ENCODE peak calls at places on chromosomes 4 and X, in five cellular contexts. One of them, this sample, is unnamed.

GRCh38 chr4:5424901-5425300 is 283.5 kb downstream of the EVC2 start:
- DNase-seq in ovary: no peak
- DNase-seq in HL-60: no peak
- DNase-seq in left lung: no peak
- DNase-seq in foreskin fibroblast: no peak
- DNase-seq in this sample: no peak

GRCh38 chrX:111110098-111110775 is 14.2 kb downstream of the PAK3 start:
- DNase-seq in ovary: no peak
- DNase-seq in HL-60: no peak
- DNase-seq in left lung: no peak
- DNase-seq in foreskin fibroblast: no peak
- DNase-seq in this sample: no peak

GRCh38 chr4:22483551-22483981 is 32.3 kb downstream of the ADGRA3 start:
- DNase-seq in ovary: no peak
- DNase-seq in HL-60: peak; percentile 24
- DNase-seq in left lung: no peak
- DNase-seq in foreskin fibroblast: peak; percentile 88
- DNase-seq in this sample: no peak

GRCh38 chrX:153969125-153969903 is 2.3 kb downstream of the HCFC1 start:
- DNase-seq in ovary: no peak
- DNase-seq in HL-60: no peak
- DNase-seq in left lung: peak; percentile 32
- DNase-seq in foreskin fibroblast: no peak
- DNase-seq in this sample: no peak

GRCh38 chr4:108359936-108360681 is 191.4 kb upstream of the LEF1 start:
- DNase-seq in ovary: no peak
- DNase-seq in HL-60: no peak
- DNase-seq in left lung: no peak
- DNase-seq in foreskin fibroblast: no peak
- DNase-seq in this sample: no peak

GRCh38 chrX:54397113-54397512 is 39.3 kb upstream of the WNK3 start:
- DNase-seq in ovary: no peak
- DNase-seq in HL-60: no peak
- DNase-seq in left lung: no peak
- DNase-seq in foreskin fibroblast: no peak
- DNase-seq in this sample: no peak

GRCh38 chr4:51999250-51999649 is 20.9 kb downstream of the LRRC66 start:
- DNase-seq in ovary: no peak
- DNase-seq in HL-60: no peak
- DNase-seq in left lung: no peak
- DNase-seq in foreskin fibroblast: no peak
- DNase-seq in this sample: no peak

GRCh38 chr4:110472583-110473329 is 3.2 kb upstream of the ENPEP start:
- DNase-seq in ovary: no peak
- DNase-seq in HL-60: no peak
- DNase-seq in left lung: no peak
- DNase-seq in foreskin fibroblast: peak; percentile 5
- DNase-seq in this sample: no peak

GRCh38 chrX:25442501-25442900 is 426.7 kb upstream of the ARX start:
- DNase-seq in ovary: no peak
- DNase-seq in HL-60: no peak
- DNase-seq in left lung: no peak
- DNase-seq in foreskin fibroblast: no peak
- DNase-seq in this sample: no peak

GRCh38 chr4:34035225-34035624 is 2209.1 kb downstream of the ARAP2 start:
- DNase-seq in ovary: no peak
- DNase-seq in HL-60: no peak
- DNase-seq in left lung: no peak
- DNase-seq in foreskin fibroblast: no peak
- DNase-seq in this sample: no peak

GRCh38 chr4:56128231-56128630 is 179.5 kb downstream of the CEP135 start:
- DNase-seq in ovary: no peak
- DNase-seq in HL-60: no peak
- DNase-seq in left lung: no peak
- DNase-seq in foreskin fibroblast: peak; percentile 15
- DNase-seq in this sample: no peak

GRCh38 chrX:82556588-82556987 is 951.5 kb upstream of the POU3F4 start:
- DNase-seq in ovary: no peak
- DNase-seq in HL-60: no peak
- DNase-seq in left lung: no peak
- DNase-seq in foreskin fibroblast: no peak
- DNase-seq in this sample: no peak

GRCh38 chr4:182126567-182126966 is 116.6 kb upstream of the TENM3 start:
- DNase-seq in ovary: no peak
- DNase-seq in HL-60: no peak
- DNase-seq in left lung: no peak
- DNase-seq in foreskin fibroblast: no peak
- DNase-seq in this sample: no peak

GRCh38 chr4:86498560-86499166 is 95.5 kb upstream of the PTPN13 start:
- DNase-seq in ovary: no peak
- DNase-seq in HL-60: peak; percentile 8
- DNase-seq in left lung: no peak
- DNase-seq in foreskin fibroblast: peak; percentile 87
- DNase-seq in this sample: peak; percentile 32

GRCh38 chrX:32530802-32531403 is 680.4 kb downstream of the DMD start:
- DNase-seq in ovary: no peak
- DNase-seq in HL-60: peak; percentile 32
- DNase-seq in left lung: no peak
- DNase-seq in foreskin fibroblast: peak; percentile 4
- DNase-seq in this sample: no peak

GRCh38 chr4:165170819-165171218 is 36.5 kb upstream of the KLHL2 start:
- DNase-seq in ovary: no peak
- DNase-seq in HL-60: no peak
- DNase-seq in left lung: no peak
- DNase-seq in foreskin fibroblast: no peak
- DNase-seq in this sample: no peak

GRCh38 chrX:68571292-68572256 is 72.7 kb downstream of the YIPF6 start:
- DNase-seq in ovary: no peak
- DNase-seq in HL-60: no peak
- DNase-seq in left lung: no peak
- DNase-seq in foreskin fibroblast: peak; percentile 62
- DNase-seq in this sample: peak; percentile 32

GRCh38 chr4:182835006-182835740 is 82.0 kb downstream of the DCTD start:
- DNase-seq in ovary: no peak
- DNase-seq in HL-60: no peak
- DNase-seq in left lung: no peak
- DNase-seq in foreskin fibroblast: no peak
- DNase-seq in this sample: no peak

DNA sequence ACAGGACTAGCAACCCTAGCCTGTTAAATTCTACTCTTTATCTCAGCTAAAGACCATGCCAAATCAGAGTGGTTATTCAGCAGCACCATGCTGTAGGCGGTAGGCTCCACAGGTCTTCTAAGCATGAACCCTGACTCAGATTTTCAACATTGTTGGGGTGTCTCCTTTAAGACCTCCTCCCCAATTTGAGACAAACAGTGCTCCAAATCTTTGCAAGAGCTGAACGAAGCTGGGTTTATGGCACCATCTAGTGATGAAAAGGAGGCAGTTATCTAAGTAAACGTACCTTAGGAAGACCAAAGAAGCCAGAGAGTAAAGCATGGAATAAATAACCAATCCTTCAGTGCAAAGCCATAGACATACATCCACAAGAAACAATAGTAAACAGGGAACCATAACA is 334.5 kb upstream of the SLC7A11 start:
- DNase-seq in ovary: no peak
- DNase-seq in HL-60: peak; percentile 29
- DNase-seq in left lung: no peak
- DNase-seq in foreskin fibroblast: peak; percentile 50
- DNase-seq in this sample: no peak
- TF ChIP-seq CTCF in ovary: no peak
- TF ChIP-seq CTCF in HL-60: peak; percentile 11
- TF ChIP-seq CTCF in left lung: peak; percentile 20
- TF ChIP-seq CTCF in foreskin fibroblast: peak; percentile 66
- TF ChIP-seq CTCF in this sample: peak; percentile 26

DNA sequence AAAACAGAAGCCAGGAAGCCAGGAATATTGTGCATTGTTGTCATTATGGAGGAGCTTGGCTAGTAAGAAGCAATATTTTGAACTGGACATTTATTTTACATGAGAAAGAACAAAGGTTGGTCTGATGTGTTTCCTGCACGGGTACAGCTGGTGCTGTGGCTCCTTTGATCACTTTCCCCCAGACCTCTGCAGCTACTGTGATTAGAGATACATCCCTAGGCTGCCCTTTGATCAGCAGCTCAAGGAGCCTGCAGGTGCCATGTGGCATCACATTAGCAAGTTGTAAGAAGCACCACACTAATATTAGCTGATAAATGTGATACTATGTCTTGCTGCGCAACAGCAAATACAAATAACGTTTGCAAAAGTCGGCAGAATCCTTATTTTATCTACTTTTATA is 2.5 kb downstream of the PDGFC start:
- DNase-seq in ovary: no peak
- DNase-seq in HL-60: no peak
- DNase-seq in left lung: no peak
- DNase-seq in foreskin fibroblast: peak; percentile 26
- DNase-seq in this sample: no peak
- H3K4me3 ChIP-seq in ovary: peak overlapping the region; percentile 86
- H3K4me3 ChIP-seq in HL-60: no peak overlapping the region
- H3K4me3 ChIP-seq in left lung: peak overlapping the region; percentile 59
- H3K4me3 ChIP-seq in foreskin fibroblast: peak overlapping the region; percentile 93
- H3K4me3 ChIP-seq in this sample: peak overlapping the region; percentile 93

DNA sequence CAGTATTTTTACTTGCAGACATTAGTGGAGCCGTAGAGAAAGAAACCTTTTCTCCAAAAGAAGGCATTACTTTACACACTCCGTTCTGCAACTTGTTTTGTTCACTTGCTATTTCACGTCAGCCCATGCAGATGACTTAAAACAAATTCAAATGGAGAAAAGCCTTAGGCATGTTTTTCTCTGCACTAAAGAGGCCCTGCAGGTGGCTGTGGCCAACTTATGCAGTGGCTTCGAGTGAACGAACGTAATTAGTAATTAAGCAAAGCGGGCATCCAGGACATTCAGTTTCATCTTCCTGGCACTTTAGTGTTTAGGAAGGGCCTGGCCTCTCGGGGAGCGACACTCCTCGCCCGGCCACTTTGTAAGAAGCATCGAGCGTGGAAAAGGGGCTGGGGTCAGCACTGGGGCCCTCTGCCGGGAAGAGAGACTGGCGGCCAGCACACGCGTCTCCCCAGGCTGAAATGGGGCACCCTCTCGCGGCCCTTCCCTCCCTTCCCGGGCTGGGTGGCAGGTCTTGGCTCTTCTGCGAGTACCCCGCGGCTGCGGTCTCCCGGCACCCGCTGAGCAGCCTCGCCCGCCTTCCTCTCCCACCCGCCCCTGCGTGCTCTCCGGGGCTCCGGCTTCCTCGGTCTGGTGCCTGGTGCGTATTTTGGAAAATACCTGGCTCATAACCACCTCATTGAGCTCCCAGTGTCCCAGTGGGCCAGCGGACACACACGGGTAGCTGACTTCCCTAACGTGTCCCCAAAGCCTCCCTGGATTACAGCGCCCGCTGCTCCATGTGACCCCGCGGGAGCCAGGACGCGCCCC is 706 bp upstream of the CYP4V2 start:
- DNase-seq in ovary: no peak
- DNase-seq in HL-60: peak; percentile 42
- DNase-seq in left lung: peak; percentile 44
- DNase-seq in foreskin fibroblast: peak; percentile 51
- DNase-seq in this sample: no peak
- TF ChIP-seq CTCF in ovary: no peak
- TF ChIP-seq CTCF in HL-60: no peak
- TF ChIP-seq CTCF in left lung: no peak
- TF ChIP-seq CTCF in foreskin fibroblast: peak; percentile 4
- TF ChIP-seq CTCF in this sample: no peak

GRCh38 chrX:106999002-106999975 is 723 bp downstream of the MORC4 start:
- DNase-seq in ovary: peak; percentile 63
- DNase-seq in HL-60: peak; percentile 7
- DNase-seq in left lung: peak; percentile 55
- DNase-seq in foreskin fibroblast: peak; percentile 80
- DNase-seq in this sample: peak; percentile 36

GRCh38 chrX:107000013-107000515 is at the start of gene MORC4:
- DNase-seq in ovary: peak; percentile 83
- DNase-seq in HL-60: no peak
- DNase-seq in left lung: peak; percentile 82
- DNase-seq in foreskin fibroblast: peak; percentile 88
- DNase-seq in this sample: peak; percentile 10

GRCh38 chrX:106995678-106996077 is 4.3 kb downstream of the MORC4 start:
- DNase-seq in ovary: no peak
- DNase-seq in HL-60: no peak
- DNase-seq in left lung: no peak
- DNase-seq in foreskin fibroblast: no peak
- DNase-seq in this sample: no peak

GRCh38 chrX:106997611-106998010 is 2.4 kb downstream of the MORC4 start:
- DNase-seq in ovary: no peak
- DNase-seq in HL-60: no peak
- DNase-seq in left lung: no peak
- DNase-seq in foreskin fibroblast: no peak
- DNase-seq in this sample: no peak
- H3K4me3 ChIP-seq in ovary: no peak overlapping the region
- H3K4me3 ChIP-seq in HL-60: no peak overlapping the region
- H3K4me3 ChIP-seq in left lung: no peak overlapping the region
- H3K4me3 ChIP-seq in foreskin fibroblast: no peak overlapping the region
- H3K4me3 ChIP-seq in this sample: no peak overlapping the region

GRCh38 chr4:13541176-13541604 is 3.1 kb downstream of the NKX3-2 start:
- DNase-seq in ovary: no peak
- DNase-seq in HL-60: no peak
- DNase-seq in left lung: no peak
- DNase-seq in foreskin fibroblast: no peak
- DNase-seq in this sample: no peak

GRCh38 chr4:13542577-13543042 is 1.7 kb downstream of the NKX3-2 start:
- DNase-seq in ovary: no peak
- DNase-seq in HL-60: no peak
- DNase-seq in left lung: no peak
- DNase-seq in foreskin fibroblast: no peak
- DNase-seq in this sample: no peak

GRCh38 chr4:13540446-13541175 is 3.7 kb downstream of the NKX3-2 start:
- DNase-seq in ovary: no peak
- DNase-seq in HL-60: no peak
- DNase-seq in left lung: no peak
- DNase-seq in foreskin fibroblast: no peak
- DNase-seq in this sample: no peak

GRCh38 chr4:13543091-13543581 is 1.2 kb downstream of the NKX3-2 start:
- DNase-seq in ovary: no peak
- DNase-seq in HL-60: no peak
- DNase-seq in left lung: no peak
- DNase-seq in foreskin fibroblast: no peak
- DNase-seq in this sample: no peak

DNA sequence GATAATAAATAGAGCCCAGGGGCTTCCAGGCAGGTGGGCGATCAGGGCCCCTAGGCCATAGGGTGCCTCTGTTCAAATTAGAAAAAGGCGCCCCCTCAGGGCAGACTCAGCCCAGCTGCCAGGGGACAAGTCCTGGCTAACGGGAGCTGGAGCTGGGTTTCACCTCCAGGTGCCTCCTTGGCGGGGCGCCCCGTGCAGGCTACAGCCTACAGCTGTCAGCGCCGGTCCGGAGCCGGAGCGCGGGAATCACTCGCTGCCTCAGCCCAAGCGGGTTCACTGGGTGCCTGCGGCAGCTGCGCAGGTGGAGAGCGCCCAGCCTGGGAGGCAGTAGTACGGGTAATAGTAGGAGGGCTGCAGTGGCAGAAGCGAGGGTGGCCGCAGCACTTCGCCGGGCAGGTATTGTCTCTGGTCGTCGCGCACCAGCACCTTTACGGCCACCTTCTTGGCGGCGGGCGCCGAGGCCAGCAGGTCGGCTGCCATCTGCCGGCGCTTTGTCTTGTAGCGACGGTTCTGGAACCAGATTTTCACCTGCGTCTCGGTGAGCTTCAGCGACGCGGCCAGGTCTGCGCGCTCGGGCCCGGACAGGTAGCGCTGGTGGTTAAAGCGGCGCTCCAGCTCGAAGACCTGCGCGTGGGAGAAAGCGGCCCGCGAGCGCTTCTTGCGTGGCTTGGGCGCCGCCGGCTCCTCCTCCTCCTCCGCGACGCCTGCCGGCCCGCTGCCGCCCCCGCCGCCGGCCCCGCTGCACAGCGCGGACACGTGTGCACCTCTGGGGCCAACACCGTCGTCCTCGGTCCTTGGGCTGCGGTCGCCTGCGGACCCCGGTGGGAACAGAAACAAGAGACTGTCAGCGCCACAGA is 2.4 kb downstream of the NKX3-2 start:
- DNase-seq in ovary: no peak
- DNase-seq in HL-60: no peak
- DNase-seq in left lung: no peak
- DNase-seq in foreskin fibroblast: no peak
- DNase-seq in this sample: no peak
- TF ChIP-seq CTCF in ovary: no peak
- TF ChIP-seq CTCF in HL-60: no peak
- TF ChIP-seq CTCF in left lung: no peak
- TF ChIP-seq CTCF in foreskin fibroblast: no peak
- TF ChIP-seq CTCF in this sample: no peak